ENCODE peak calls at places on chromosomes 5 and 9, in six cellular contexts. C, S, T, Y, G and M are unnamed samples.

GRCh38 chr9:137428841-137429545 is 5.8 kb downstream of the NOXA1 start:
- DNase-seq in C (no peak), S (no peak), T (no peak), Y (no peak), G (no peak), M (no peak)

GRCh38 chr9:14096182-14096922 is 217.6 kb downstream of the NFIB start:
- DNase-seq in C (no peak), S (no peak), T (peak; percentile 62), Y (peak; percentile 13), G (peak; percentile 36), M (peak; percentile 30)

GRCh38 chr9:130897848-130898551 is 1.4 kb upstream of the QRFP start:
- DNase-seq in C (peak; percentile 73), S (no peak), T (no peak), Y (no peak), G (no peak), M (no peak)

GRCh38 chr5:65728219-65728618 is 6.2 kb downstream of the NLN start:
- DNase-seq in C (no peak), S (peak; percentile 60), T (no peak), Y (no peak), G (no peak), M (no peak)

GRCh38 chr9:136122425-136123383 is 4.0 kb upstream of the TMEM250 start:
- DNase-seq in C (peak; percentile 76), S (no peak), T (peak; percentile 34), Y (peak; percentile 70), G (peak; percentile 89), M (peak; percentile 84)

GRCh38 chr5:148928141-148928540 is 101.7 kb downstream of the ADRB2 start:
- DNase-seq in C (no peak), S (no peak), T (peak; percentile 45), Y (no peak), G (no peak), M (no peak)

GRCh38 chr5:82147860-82148573 is 130.1 kb downstream of the RPS23 start:
- DNase-seq in C (no peak), S (no peak), T (peak; percentile 89), Y (no peak), G (no peak), M (peak; percentile 28)

GRCh38 chr5:155069961-155070360 is 56.4 kb downstream of the KIF4B start:
- DNase-seq in C (no peak), S (no peak), T (no peak), Y (no peak), G (no peak), M (no peak)

GRCh38 chr5:3024976-3025375 is 273.5 kb upstream of the IRX2 start:
- DNase-seq in C (no peak), S (no peak), T (no peak), Y (no peak), G (no peak), M (no peak)
- H3K9me3 ChIP-seq in C (no peaks in the 10 kb centered on the region), S (no peaks in the 10 kb centered on the region), T (peaks cover 29% of the 10 kb centered on the region), Y (no peaks in the 10 kb centered on the region), G (no peaks in the 10 kb centered on the region), M (no peaks in the 10 kb centered on the region)

GRCh38 chr5:169666365-169666764 is 29.3 kb downstream of the DOCK2 start:
- DNase-seq in C (no peak), S (no peak), T (no peak), Y (no peak), G (no peak), M (no peak)

GRCh38 chr5:169663537-169663936 is 26.5 kb downstream of the DOCK2 start:
- DNase-seq in C (no peak), S (no peak), T (no peak), Y (no peak), G (no peak), M (no peak)

GRCh38 chr5:169667896-169668674 is 31.0 kb downstream of the DOCK2 start:
- DNase-seq in C (no peak), S (no peak), T (peak; percentile 17), Y (peak; percentile 55), G (no peak), M (no peak)

GRCh38 chr5:169670769-169671525 is 33.9 kb downstream of the DOCK2 start:
- DNase-seq in C (no peak), S (peak; percentile 10), T (no peak), Y (no peak), G (no peak), M (no peak)

DNA sequence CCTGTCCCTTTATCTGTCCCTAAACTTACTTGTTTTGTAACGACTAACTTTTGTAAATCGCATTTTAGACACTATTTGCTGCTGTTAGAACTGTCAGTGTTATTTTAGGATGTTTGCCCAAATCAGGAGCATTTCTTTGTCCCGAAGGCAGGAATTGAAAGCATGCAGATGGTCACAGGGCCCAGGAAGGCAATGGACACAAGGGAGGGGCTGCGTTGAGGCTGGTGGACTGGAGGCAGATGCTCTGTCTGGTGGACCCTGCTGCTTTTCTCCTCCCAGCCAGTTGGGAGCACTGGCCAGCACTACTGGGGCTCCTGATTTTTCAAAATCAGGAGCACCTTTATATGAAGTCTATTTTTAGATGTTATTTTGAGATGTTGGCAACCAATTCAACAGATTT is 31.7 kb downstream of the DOCK2 start:
- DNase-seq in C (no peak), S (no peak), T (no peak), Y (peak; percentile 58), G (peak; percentile 14), M (no peak)
- TF ChIP-seq CTCF in C (no peak), S (no peak), T (peak; percentile 6), Y (peak; percentile 17), G (no peak), M (no peak)

DNA sequence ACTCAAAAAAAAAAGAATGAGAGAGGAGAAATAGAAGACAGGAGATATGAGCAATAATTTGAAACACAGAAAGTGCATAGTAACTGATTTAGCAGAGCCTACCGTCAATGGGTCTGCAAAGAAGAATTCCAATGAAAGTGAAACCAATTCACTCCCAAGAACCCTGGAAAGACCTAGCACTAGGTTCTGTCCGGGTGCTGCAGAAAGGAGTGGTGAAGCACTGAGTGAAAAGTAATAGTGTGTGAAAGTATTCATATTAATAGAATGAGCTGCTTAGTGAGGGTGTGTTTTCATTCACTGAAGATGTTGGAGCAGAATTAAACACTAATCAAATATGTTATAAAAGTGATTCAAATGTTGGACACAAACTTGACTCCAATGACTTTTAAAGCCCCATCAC is 51.3 kb upstream of the SLC30A5 start:
- DNase-seq in C (no peak), S (no peak), T (no peak), Y (no peak), G (no peak), M (no peak)
- H3K4me2 ChIP-seq in C (no peak overlapping the region), S (no peak overlapping the region), T (no peak overlapping the region), Y (no peak overlapping the region), G (no peak overlapping the region), M (no peak overlapping the region)

GRCh38 chr5:8829322-8830029 is 716.4 kb downstream of the SEMA5A start:
- DNase-seq in C (no peak), S (peak; percentile 77), T (peak; percentile 100), Y (peak; percentile 18), G (no peak), M (peak; percentile 79)

GRCh38 chr5:8826491-8826890 is 719.4 kb downstream of the SEMA5A start:
- DNase-seq in C (no peak), S (no peak), T (no peak), Y (no peak), G (no peak), M (no peak)

GRCh38 chr5:8827701-8828100 is 718.2 kb downstream of the SEMA5A start:
- DNase-seq in C (no peak), S (no peak), T (peak; percentile 57), Y (no peak), G (no peak), M (no peak)

GRCh38 chr5:8828596-8829321 is 717.1 kb downstream of the SEMA5A start:
- DNase-seq in C (no peak), S (no peak), T (peak; percentile 39), Y (no peak), G (no peak), M (no peak)

DNA sequence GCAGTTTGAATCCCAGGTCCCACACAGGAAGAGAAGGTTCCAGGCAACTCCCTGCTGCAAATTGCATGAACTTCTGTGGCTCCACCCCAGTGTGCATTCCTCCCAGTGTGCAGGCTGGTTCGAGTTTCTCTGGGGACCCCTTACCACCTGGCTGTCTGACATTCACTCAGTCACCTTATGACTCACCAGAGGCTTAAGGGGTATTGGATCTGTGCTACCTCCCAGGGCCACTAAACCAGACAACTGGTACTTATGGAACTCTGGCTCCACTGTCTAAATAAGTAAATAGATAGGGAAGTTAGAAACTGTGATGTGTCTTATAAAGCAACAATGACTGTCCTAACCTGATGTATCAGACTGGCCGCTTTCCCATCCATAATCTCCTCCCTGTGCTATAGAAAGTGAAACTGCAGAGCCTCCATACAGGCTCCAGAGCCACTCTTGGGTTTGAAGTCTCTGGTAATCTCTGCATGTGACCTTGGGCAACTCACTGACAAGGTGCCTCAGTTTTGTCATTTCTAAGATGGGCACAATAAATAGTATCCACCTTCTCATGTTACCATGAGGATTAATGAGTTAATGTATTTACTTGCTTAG is 720.6 kb downstream of the SEMA5A start:
- DNase-seq in C (no peak), S (no peak), T (peak; percentile 40), Y (no peak), G (no peak), M (no peak)
- H3K9me3 ChIP-seq in C (no peaks in the 10 kb centered on the region), S (no peaks in the 10 kb centered on the region), T (no peaks in the 10 kb centered on the region), Y (peaks cover 4% of the 10 kb centered on the region), G (no peaks in the 10 kb centered on the region), M (no peaks in the 10 kb centered on the region)

GRCh38 chr5:4700082-4700481 is 440.0 kb upstream of the ADAMTS16 start:
- DNase-seq in C (peak; percentile 17), S (peak; percentile 41), T (no peak), Y (no peak), G (peak; percentile 85), M (peak; percentile 78)
- TF ChIP-seq CTCF in C (peak; percentile 32), S (peak; percentile 76), T (no peak), Y (peak; percentile 13), G (peak; percentile 92), M (peak; percentile 81)

GRCh38 chr9:70557665-70558419 is 143.4 kb upstream of the KLF9 start:
- DNase-seq in C (no peak), S (no peak), T (no peak), Y (no peak), G (no peak), M (no peak)
- H3K4me2 ChIP-seq in C (no peak overlapping the region), S (no peak overlapping the region), T (no peak overlapping the region), Y (no peak overlapping the region), G (no peak overlapping the region), M (no peak overlapping the region)

GRCh38 chr5:179427676-179428056 is 82.4 kb upstream of the ADAMTS2 start:
- DNase-seq in C (no peak), S (peak; percentile 26), T (no peak), Y (no peak), G (no peak), M (no peak)
- H3K9me3 ChIP-seq in C (no peaks in the 10 kb centered on the region), S (no peaks in the 10 kb centered on the region), T (peaks cover 6% of the 10 kb centered on the region), Y (no peaks in the 10 kb centered on the region), G (no peaks in the 10 kb centered on the region), M (no peaks in the 10 kb centered on the region)

DNA sequence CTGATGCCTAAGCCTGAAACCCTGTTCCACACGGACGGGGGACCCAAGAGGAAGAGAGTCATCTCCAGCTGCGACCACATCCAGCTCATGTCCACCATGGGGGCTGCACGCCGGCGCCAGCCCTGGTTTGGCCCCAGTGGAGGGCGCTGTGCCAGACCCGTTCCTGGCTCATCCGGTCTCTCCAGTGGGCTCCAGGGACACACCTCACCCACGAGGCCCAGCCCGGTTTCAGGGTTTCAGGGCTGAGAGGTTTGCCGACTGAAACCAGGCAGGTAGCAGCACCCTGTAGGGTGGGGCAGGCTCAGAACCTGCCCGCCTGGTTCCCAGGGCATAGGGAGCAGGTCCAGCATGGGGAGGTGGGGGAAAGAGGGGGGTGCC is 71.4 kb upstream of the STXBP1 start:
- DNase-seq in C (peak; percentile 41), S (peak; percentile 53), T (no peak), Y (no peak), G (peak; percentile 28), M (no peak)
- TF ChIP-seq CTCF in C (peak; percentile 34), S (no peak), T (no peak), Y (no peak), G (peak; percentile 30), M (no peak)

GRCh38 chr5:72647806-72648205 is 140.6 kb upstream of the ZNF366 start:
- DNase-seq in C (no peak), S (no peak), T (no peak), Y (no peak), G (no peak), M (no peak)
- H3K4me2 ChIP-seq in C (no peak overlapping the region), S (no peak overlapping the region), T (no peak overlapping the region), Y (peak overlapping the region; percentile 12), G (no peak overlapping the region), M (no peak overlapping the region)